ENCODE peak calls at places on chromosomes 11 and 22, in seven cellular contexts. T, V, X, M, R, C and Y are unnamed samples.

GRCh38 chr11:105466582-105467228 is 143.2 kb upstream of the GRIA4 start:
- DNase-seq in M (peak; percentile 3), X (no peak), R (no peak), V (no peak), C (no peak), T (no peak), Y (no peak)

GRCh38 chr22:27754247-27754887 is 47.2 kb downstream of the MN1 start:
- DNase-seq in M (no peak), X (no peak), C (no peak), V (peak; percentile 69), R (no peak), T (no peak), Y (no peak)

GRCh38 chr11:6693342-6694228 is 10.4 kb upstream of the MRPL17 start:
- DNase-seq in C (peak; percentile 58), V (peak; percentile 72), R (no peak), M (no peak), X (peak; percentile 29), T (no peak), Y (no peak)

GRCh38 chr11:33733978-33734377 is 2.2 kb downstream of the CD59 start:
- DNase-seq in R (no peak), T (no peak), V (no peak), M (no peak), C (no peak), X (no peak), Y (no peak)

GRCh38 chr22:43481528-43482309 is 69.9 kb downstream of the MPPED1 start:
- DNase-seq in M (no peak), V (no peak), C (no peak), X (peak; percentile 32), R (no peak), T (no peak), Y (peak; percentile 43)

GRCh38 chr11:68924073-68924925 is 20.6 kb downstream of the IGHMBP2 start:
- DNase-seq in C (no peak), M (no peak), X (no peak), V (no peak), T (no peak), R (no peak), Y (no peak)

GRCh38 chr11:65014146-65014960 is at the start of gene ARL2:
- DNase-seq in V (no peak), R (no peak), M (no peak), C (peak; percentile 58), X (no peak), T (no peak), Y (no peak)

GRCh38 chr22:23243006-23243573 is 62.8 kb downstream of the BCR start:
- DNase-seq in X (peak; percentile 51), M (no peak), V (no peak), R (no peak), C (peak; percentile 70), T (peak; percentile 78), Y (no peak)